ENCODE peak calls at places on chromosomes 4 and X, in seven cellular contexts. S, J, C, U, P, W and Y are unnamed samples.

GRCh38 chr4:2253160-2254084 is 8.5 kb downstream of the MXD4 start:
- DNase-seq in S (no peak), J (peak; percentile 15), C (peak; percentile 50), U (no peak), P (no peak), W (peak; percentile 3), Y (peak; percentile 25)

GRCh38 chr4:169050308-169050707 is 40.3 kb upstream of the CBR4 start:
- DNase-seq in S (no peak), J (no peak), C (no peak), U (no peak), P (no peak), W (peak; percentile 61), Y (no peak)

GRCh38 chr4:73872331-73873108 is 3.3 kb downstream of the CXCL1 start:
- DNase-seq in S (no peak), J (no peak), C (no peak), U (no peak), P (no peak), W (no peak), Y (no peak)

GRCh38 chrX:23901065-23901464 is 6.7 kb downstream of the APOO start:
- DNase-seq in S (peak; percentile 84), J (no peak), C (no peak), U (no peak), P (peak; percentile 87), W (no peak), Y (no peak)

GRCh38 chr4:158046345-158046744 is 126.5 kb downstream of the GASK1B start:
- DNase-seq in S (no peak), J (no peak), C (no peak), U (no peak), P (peak; percentile 39), W (no peak), Y (no peak)

GRCh38 chr4:41359069-41359769 is 102.5 kb downstream of the UCHL1 start:
- DNase-seq in S (no peak), J (no peak), C (no peak), U (no peak), P (no peak), W (no peak), Y (no peak)

GRCh38 chrX:71098302-71098701 is 2.7 kb downstream of the FOXO4 start:
- DNase-seq in S (peak; percentile 23), J (peak; percentile 63), C (peak; percentile 76), U (peak; percentile 70), P (peak; percentile 25), W (peak; percentile 54), Y (peak; percentile 55)

GRCh38 chr4:168882650-168883233 is 127.3 kb downstream of the CBR4 start:
- DNase-seq in S (peak; percentile 75), J (no peak), C (no peak), U (no peak), P (peak; percentile 61), W (no peak), Y (peak; percentile 50)

GRCh38 chrX:48636286-48636685 is 39.0 kb downstream of the WDR13 start:
- DNase-seq in S (no peak), J (no peak), C (no peak), U (no peak), P (no peak), W (no peak), Y (no peak)

GRCh38 chrX:152614786-152615185 is 22.9 kb upstream of the GABRQ start:
- DNase-seq in S (no peak), J (no peak), C (no peak), U (no peak), P (no peak), W (no peak), Y (no peak)

GRCh38 chrX:137194164-137194563 is 160.4 kb upstream of the GPR101 start:
- DNase-seq in S (peak; percentile 21), J (peak; percentile 17), C (peak; percentile 50), U (peak; percentile 8), P (no peak), W (peak; percentile 4), Y (no peak)

GRCh38 chrX:13669246-13669689 is 16.3 kb downstream of the TCEANC start:
- DNase-seq in S (peak; percentile 99), J (peak; percentile 82), C (peak; percentile 85), U (peak; percentile 85), P (peak; percentile 96), W (peak; percentile 59), Y (peak; percentile 67)

GRCh38 chrX:71640002-71640401 is 21.7 kb upstream of the CXCR3 start:
- DNase-seq in S (no peak), J (no peak), C (no peak), U (no peak), P (no peak), W (no peak), Y (no peak)

GRCh38 chr4:13705521-13706035 is 78.1 kb upstream of the BOD1L1 start:
- DNase-seq in S (no peak), J (peak; percentile 71), C (peak; percentile 67), U (peak; percentile 62), P (no peak), W (peak; percentile 55), Y (peak; percentile 68)

GRCh38 chr4:150461957-150462356 is 120.0 kb upstream of the MAB21L2 start:
- DNase-seq in S (no peak), J (no peak), C (no peak), U (no peak), P (no peak), W (no peak), Y (no peak)

GRCh38 chr4:76067652-76068286 is 6.7 kb upstream of the ART3 start:
- DNase-seq in S (peak; percentile 76), J (peak; percentile 86), C (peak; percentile 90), U (peak; percentile 95), P (peak; percentile 57), W (peak; percentile 81), Y (no peak)

GRCh38 chrX:121781991-121782390 is 734.6 kb downstream of the GLUD2 start:
- DNase-seq in S (no peak), J (no peak), C (no peak), U (no peak), P (no peak), W (no peak), Y (no peak)

GRCh38 chr4:64617813-64618212 is 208.6 kb upstream of the TECRL start:
- DNase-seq in S (no peak), J (no peak), C (no peak), U (no peak), P (peak; percentile 22), W (no peak), Y (no peak)

GRCh38 chr4:147336252-147336651 is 144.6 kb upstream of the EDNRA start:
- DNase-seq in S (no peak), J (no peak), C (no peak), U (no peak), P (peak; percentile 53), W (no peak), Y (no peak)

GRCh38 chr4:1048781-1049590 is 37.6 kb downstream of the FGFRL1 start:
- DNase-seq in S (no peak), J (no peak), C (peak; percentile 45), U (peak; percentile 2), P (no peak), W (no peak), Y (peak; percentile 77)

GRCh38 chrX:97310373-97310772 is 426.7 kb downstream of the RPA4 start:
- DNase-seq in S (peak; percentile 14), J (no peak), C (no peak), U (no peak), P (peak; percentile 40), W (no peak), Y (no peak)

GRCh38 chr4:123744664-123745290 is 348.2 kb downstream of the SPRY1 start:
- DNase-seq in S (peak; percentile 7), J (no peak), C (peak; percentile 72), U (no peak), P (peak; percentile 53), W (no peak), Y (no peak)

DNA sequence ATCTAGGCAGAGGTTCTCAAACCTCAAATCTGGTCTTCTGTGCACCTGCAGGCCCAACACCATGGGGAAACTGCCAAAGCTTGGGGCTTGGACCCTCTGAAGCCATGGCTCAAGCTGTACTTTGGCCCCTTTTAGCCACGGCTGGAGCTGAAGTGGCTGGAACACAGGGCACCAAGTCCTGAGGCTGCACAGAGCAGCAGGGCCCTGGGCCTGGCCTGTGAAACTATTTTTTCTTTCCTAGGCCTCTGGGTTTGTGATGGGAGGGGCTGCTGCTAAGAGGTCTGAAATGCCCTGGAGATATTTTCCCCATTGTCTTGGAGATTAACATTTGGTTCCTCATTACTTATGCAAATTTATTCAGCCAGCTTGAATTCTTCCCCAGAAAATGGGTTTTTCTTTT is 18.3 kb upstream of the PI4K2B start:
- DNase-seq in S (no peak), J (no peak), C (no peak), U (no peak), P (no peak), W (no peak), Y (no peak)
- H3K9me3 ChIP-seq in S (no peaks in the 10 kb centered on the region), J (no peaks in the 10 kb centered on the region), C (no peaks in the 10 kb centered on the region), U (peaks cover 9% of the 10 kb centered on the region), P (no peaks in the 10 kb centered on the region), W (peaks cover 15% of the 10 kb centered on the region), Y (no peaks in the 10 kb centered on the region)

GRCh38 chr4:141158219-141158618 is 24.9 kb upstream of the RNF150 start:
- DNase-seq in S (peak; percentile 55), J (no peak), C (no peak), U (no peak), P (peak; percentile 37), W (no peak), Y (no peak)
- TF ChIP-seq CTCF in S (peak; percentile 67), J (no peak), C (peak; percentile 63), U (no peak), P (peak; percentile 33), W (peak; percentile 69), Y (peak; percentile 35)

DNA sequence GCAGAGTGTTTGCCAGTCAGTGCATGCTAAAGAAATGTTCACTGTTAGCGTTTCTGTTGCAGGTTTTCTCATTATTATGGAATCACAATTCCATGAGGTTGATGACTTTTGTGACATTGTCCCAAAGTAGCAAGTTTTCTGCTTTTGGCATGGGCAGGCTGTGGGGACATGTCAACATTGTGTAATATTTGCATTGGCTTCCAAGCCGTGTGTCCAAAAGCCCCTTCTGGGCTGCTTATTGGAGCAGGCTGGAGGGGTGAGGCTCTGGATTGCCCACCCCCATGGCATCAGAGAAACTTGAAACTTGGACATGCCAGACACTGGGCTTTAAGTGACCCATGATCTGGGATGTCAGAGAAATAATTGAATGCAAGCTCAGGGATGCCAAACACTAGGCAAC is 90.7 kb downstream of the RTL9 start:
- DNase-seq in S (no peak), J (no peak), C (no peak), U (no peak), P (no peak), W (no peak), Y (no peak)
- H3K9me3 ChIP-seq in S (no peaks in the 10 kb centered on the region), J (no peaks in the 10 kb centered on the region), C (no peaks in the 10 kb centered on the region), U (no peaks in the 10 kb centered on the region), P (no peaks in the 10 kb centered on the region), W (no peaks in the 10 kb centered on the region), Y (no peaks in the 10 kb centered on the region)

DNA sequence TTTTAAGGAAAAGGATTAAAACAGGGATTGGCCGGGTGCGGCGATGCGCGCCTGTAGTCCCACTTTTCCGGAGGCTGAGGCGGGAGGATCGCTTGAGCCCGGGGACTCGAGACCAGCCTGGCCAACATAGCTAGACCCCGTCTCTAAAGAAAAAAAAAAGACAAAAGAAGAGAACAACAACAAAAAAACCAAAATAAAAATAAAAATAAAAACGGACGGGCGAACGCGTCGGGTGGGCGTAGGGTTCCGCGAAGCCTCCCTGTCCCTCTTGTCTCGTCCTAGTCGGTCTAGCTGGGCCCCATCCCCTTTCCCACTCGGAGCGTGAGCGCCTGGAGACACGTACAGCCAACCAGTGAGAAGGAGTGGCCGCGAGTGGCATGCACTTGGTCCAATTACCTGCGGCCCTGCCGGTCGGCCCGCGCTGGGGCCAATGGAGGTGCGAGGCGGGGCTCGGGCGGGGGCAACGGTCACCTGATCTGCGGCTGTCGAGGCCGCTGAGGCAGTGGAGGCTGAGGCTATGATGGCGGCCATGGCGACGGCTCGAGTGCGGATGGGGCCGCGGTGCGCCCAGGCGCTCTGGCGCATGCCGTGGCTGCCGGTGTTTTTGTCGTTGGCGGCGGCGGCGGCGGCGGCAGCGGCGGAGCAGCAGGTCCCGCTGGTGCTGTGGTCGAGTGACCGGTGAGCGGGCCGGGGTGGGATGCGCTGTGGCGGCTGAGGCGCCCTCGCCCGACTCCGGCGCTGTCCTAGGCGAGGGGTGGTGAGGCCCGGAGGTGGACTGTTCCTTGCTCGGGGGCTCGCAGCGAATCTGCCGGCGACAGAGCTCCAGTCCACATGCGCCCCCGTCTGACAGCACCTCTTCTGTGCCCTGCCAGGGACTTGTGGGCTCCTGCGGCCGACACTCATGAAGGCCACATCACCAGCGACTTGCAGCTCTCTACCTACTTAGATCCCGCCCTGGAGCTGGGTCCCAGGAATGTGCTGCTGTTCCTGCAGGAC is at the start of gene ATP6AP1:
- DNase-seq in S (peak; percentile 92), J (peak; percentile 91), C (peak; percentile 98), U (peak; percentile 90), P (peak; percentile 95), W (peak; percentile 94), Y (peak; percentile 93)
- TF ChIP-seq CTCF in S (no peak), J (no peak), C (no peak), U (no peak), P (no peak), W (no peak), Y (no peak)